ENCODE peak calls at places on chromosome 6, in nine cellular contexts. Y is adrenal gland, B is brain microvascular endothelial cell, Z is lower lobe of right lung, C is spleen, U is Peyer's patch, P is uterus, R is upper lobe of left lung, I is OCI-LY7. S is an unnamed sample. For H3K36me3, the result is how much of the 10 kb centered on the place peaks cover.

GRCh38 chr6:117547688-117548621 is 54.4 kb downstream of the GOPC start:
- DNase-seq in Y (peak), B (peak), Z (peak), C (peak), U (peak), P (peak), R (peak), I (no peak), S (no peak)

GRCh38 chr6:138307816-138308727 is 69.6 kb upstream of the SMIM28 start:
- DNase-seq in Y (peak), B (peak), Z (no peak), C (no peak), U (no peak), P (peak), R (no peak), I (no peak), S (no peak)

GRCh38 chr6:159961523-159961922 is 7.4 kb upstream of the IGF2R start:
- DNase-seq in Y (no peak), B (no peak), Z (no peak), C (no peak), U (no peak), P (no peak), R (no peak), I (no peak), S (no peak)

GRCh38 chr6:36545767-36546663 is 1.3 kb downstream of the STK38 start:
- DNase-seq in Y (no peak), B (peak), Z (no peak), C (no peak), U (peak), P (no peak), R (no peak), I (peak), S (no peak)

GRCh38 chr6:133184798-133185380 is 56.3 kb upstream of the EYA4 start:
- DNase-seq in Y (no peak), B (no peak), Z (no peak), C (no peak), U (no peak), P (no peak), R (no peak), I (peak), S (no peak)

GRCh38 chr6:143325379-143326140 is 124.9 kb downstream of the ADAT2 start:
- DNase-seq in Y (no peak), B (peak), Z (no peak), C (no peak), U (no peak), P (no peak), R (no peak), I (no peak), S (no peak)

GRCh38 chr6:154154389-154154967 is 115.4 kb downstream of the OPRM1 start:
- DNase-seq in Y (peak), B (peak), Z (no peak), C (no peak), U (peak), P (peak), R (peak), I (peak), S (no peak)

GRCh38 chr6:163984446-163984936 is 570.0 kb downstream of the QKI start:
- DNase-seq in Y (no peak), B (peak), Z (no peak), C (no peak), U (no peak), P (no peak), R (no peak), I (peak), S (no peak)

GRCh38 chr6:16320533-16321340 is 82.3 kb downstream of the GMPR start:
- DNase-seq in Y (peak), B (no peak), Z (no peak), C (no peak), U (no peak), P (peak), R (no peak), I (no peak), S (no peak)

DNA sequence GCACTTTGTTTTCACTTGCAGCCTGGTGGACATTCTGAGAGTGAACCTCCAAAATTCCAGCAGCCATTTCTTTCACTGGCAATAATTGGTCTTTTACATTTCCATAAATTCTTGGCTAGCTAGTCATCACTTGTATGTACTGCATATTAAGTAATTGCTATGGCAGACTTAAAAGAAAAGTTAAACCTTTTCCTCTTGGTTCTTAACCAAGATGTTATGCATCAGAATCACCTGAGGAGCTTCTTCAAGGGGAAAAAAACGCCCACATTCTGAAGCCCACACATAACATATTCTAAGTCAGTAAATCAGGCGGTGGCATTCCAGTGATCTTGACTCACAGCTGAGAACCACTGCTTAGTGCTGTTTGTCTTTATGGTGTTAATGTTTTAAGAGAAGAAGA is 37.0 kb downstream of the CDC40 start:
- DNase-seq in Y (no peak), B (peak), Z (no peak), C (no peak), U (no peak), P (no peak), R (no peak), I (no peak), S (no peak)
- H3K36me3 ChIP-seq in Y (under half), B (under half), Z (half or more), C (half or more), U (under half), P (under half), R (half or more), I (half or more), S (half or more)

GRCh38 chr6:52359403-52359802 is 2.5 kb upstream of the PAQR8 start:
- DNase-seq in Y (no peak), B (no peak), Z (no peak), C (no peak), U (no peak), P (no peak), R (no peak), I (no peak), S (no peak)
- TF ChIP-seq CTCF in Y (no peak), B (no peak), Z (no peak), C (no peak), U (no peak), P (no peak), R (no peak), I (no peak), S (no peak)

DNA sequence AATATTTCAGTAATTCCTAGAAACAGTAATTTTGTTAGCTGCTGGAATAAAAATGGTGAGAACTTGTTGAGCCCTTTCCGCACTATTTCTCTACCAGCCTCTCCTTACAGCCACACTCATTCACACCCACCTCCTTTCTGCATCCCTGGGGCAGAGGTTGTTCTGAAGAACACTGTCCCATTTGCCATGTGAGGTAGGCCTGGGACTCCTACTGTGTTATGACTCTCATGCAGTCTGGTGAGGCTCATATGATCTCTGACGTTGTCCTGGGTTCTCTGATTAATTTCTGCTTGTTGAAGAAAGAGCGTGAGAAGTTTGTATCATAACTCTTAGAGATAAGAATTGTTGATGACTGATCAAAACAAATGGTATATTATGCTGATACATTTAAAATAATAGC is 4.1 kb upstream of the KCNQ5 start:
- DNase-seq in Y (no peak), B (no peak), Z (no peak), C (no peak), U (no peak), P (no peak), R (no peak), I (no peak), S (no peak)
- H3K36me3 ChIP-seq in Y (under half), B (under half), Z (under half), C (under half), U (under half), P (under half), R (under half), I (under half), S (under half)

GRCh38 chr6:99543968-99544367 is 24.5 kb downstream of the CCNC start:
- DNase-seq in Y (no peak), B (no peak), Z (no peak), C (no peak), U (no peak), P (no peak), R (no peak), I (no peak), S (no peak)
- TF ChIP-seq CTCF in Y (no peak), B (peak), Z (no peak), C (no peak), U (no peak), P (no peak), R (no peak), I (no peak), S (no peak)

GRCh38 chr6:17768388-17768787 is 61.7 kb upstream of the NUP153 start:
- DNase-seq in Y (no peak), B (peak), Z (no peak), C (no peak), U (no peak), P (no peak), R (no peak), I (no peak), S (no peak)
- H3K36me3 ChIP-seq in Y (under half), B (under half), Z (half or more), C (under half), U (under half), P (under half), R (half or more), I (under half), S (half or more)

S was measured in RWPE2.